ENCODE peak calls at places on chromosome 14, in four cellular contexts. Q, N, X and D are unnamed samples.

GRCh38 chr14:75344396-75344795 is 65.8 kb downstream of the FOS start:
- DNase-seq in X (no peak), Q (no peak), N (no peak), D (no peak)

GRCh38 chr14:89246290-89246689 is 170.7 kb downstream of the FOXN3 start:
- DNase-seq in X (no peak), N (no peak), Q (no peak), D (no peak)

GRCh38 chr14:106831322-106831720 is 1304.9 kb downstream of the TMEM121 start:
- DNase-seq in Q (peak; percentile 91), X (peak; percentile 59), N (no peak), D (peak; percentile 66)

GRCh38 chr14:89117017-89117416 is 292.6 kb downstream of the TTC8 start:
- DNase-seq in Q (no peak), N (no peak), X (no peak), D (no peak)

GRCh38 chr14:74584966-74585365 is 27.1 kb downstream of the LTBP2 start:
- DNase-seq in X (no peak), Q (no peak), N (peak; percentile 7), D (no peak)

GRCh38 chr14:31505411-31505810 is 17.6 kb upstream of the GPR33 start:
- DNase-seq in N (no peak), X (no peak), Q (no peak), D (no peak)

GRCh38 chr14:92105845-92106094 is 612 bp downstream of the ATXN3 start:
- DNase-seq in N (peak; percentile 78), X (peak; percentile 78), Q (peak; percentile 43), D (peak; percentile 38)

GRCh38 chr14:45946251-45946650 is 693.2 kb upstream of the MIS18BP1 start:
- DNase-seq in X (no peak), N (no peak), Q (no peak), D (no peak)

GRCh38 chr14:37594238-37594915 is 672 bp downstream of the FOXA1 start:
- DNase-seq in N (no peak), Q (peak; percentile 1), X (peak; percentile 93), D (no peak)

GRCh38 chr14:106844608-106845285 is 1318.4 kb downstream of the TMEM121 start:
- DNase-seq in X (no peak), Q (peak; percentile 82), N (peak; percentile 85), D (peak; percentile 79)

GRCh38 chr14:77158175-77158908 is 16.8 kb upstream of the ZDHHC22 start:
- DNase-seq in Q (no peak), N (peak; percentile 74), X (peak; percentile 84), D (no peak)

GRCh38 chr14:67962215-67962644 is 142.7 kb downstream of the RAD51B start:
- DNase-seq in X (no peak), Q (peak; percentile 80), N (no peak), D (peak; percentile 65)

GRCh38 chr14:58166005-58166983 is 14.3 kb upstream of the ARMH4 start:
- DNase-seq in X (peak; percentile 96), Q (peak; percentile 74), N (peak; percentile 90), D (peak; percentile 63)

GRCh38 chr14:50926851-50927386 is 17.4 kb downstream of the PYGL start:
- DNase-seq in N (no peak), X (no peak), Q (no peak), D (no peak)

GRCh38 chr14:72643317-72643801 is 250.5 kb downstream of the DPF3 start:
- DNase-seq in X (no peak), Q (no peak), N (peak; percentile 65), D (no peak)

GRCh38 chr14:49550284-49551184 is 35.6 kb downstream of the RPS29 start:
- DNase-seq in N (no peak), X (no peak), Q (peak; percentile 7), D (no peak)
- TF ChIP-seq CTCF in N (no peak), X (peak; percentile 71), Q (peak; percentile 57), D (no peak)

GRCh38 chr14:100106260-100106659 is 41.0 kb downstream of the EVL start:
- DNase-seq in N (no peak), Q (no peak), X (no peak), D (no peak)
- TF ChIP-seq CTCF in N (no peak), Q (no peak), X (peak; percentile 38), D (no peak)

GRCh38 chr14:105472496-105472991 is 2.1 kb upstream of the CRIP2 start:
- DNase-seq in Q (no peak), X (no peak), N (peak; percentile 88), D (no peak)
- TF ChIP-seq CTCF in Q (no peak), X (peak; percentile 14), N (no peak), D (no peak)

GRCh38 chr14:39956372-39956771 is 524.1 kb upstream of the FBXO33 start:
- DNase-seq in Q (peak; percentile 29), N (no peak), X (no peak), D (no peak)
- TF ChIP-seq CTCF in Q (peak; percentile 70), N (no peak), X (peak; percentile 41), D (peak; percentile 16)

GRCh38 chr14:55754471-55754870 is 174.5 kb downstream of the KTN1 start:
- DNase-seq in X (no peak), N (no peak), Q (no peak), D (no peak)

GRCh38 chr14:55752580-55753365 is 172.8 kb downstream of the KTN1 start:
- DNase-seq in Q (no peak), N (no peak), X (no peak), D (no peak)

GRCh38 chr14:55754871-55755270 is 174.9 kb downstream of the KTN1 start:
- DNase-seq in N (no peak), Q (no peak), X (no peak), D (no peak)

GRCh38 chr14:55756078-55756477 is 176.1 kb downstream of the KTN1 start:
- DNase-seq in Q (no peak), X (no peak), N (no peak), D (no peak)

GRCh38 chr14:55756563-55756962 is 176.6 kb downstream of the KTN1 start:
- DNase-seq in X (no peak), N (no peak), Q (no peak), D (no peak)
- TF ChIP-seq CTCF in X (no peak), N (no peak), Q (no peak), D (no peak)

GRCh38 chr14:86510503-86510902 is 980.6 kb downstream of the FLRT2 start:
- DNase-seq in N (no peak), Q (no peak), X (no peak), D (no peak)

GRCh38 chr14:86513056-86513455 is 983.1 kb downstream of the FLRT2 start:
- DNase-seq in Q (no peak), X (no peak), N (no peak), D (no peak)

GRCh38 chr14:86513564-86513963 is 983.6 kb downstream of the FLRT2 start:
- DNase-seq in X (no peak), N (no peak), Q (no peak), D (no peak)

GRCh38 chr14:86521032-86521730 is 991.2 kb downstream of the FLRT2 start:
- DNase-seq in Q (no peak), X (no peak), N (no peak), D (no peak)

DNA sequence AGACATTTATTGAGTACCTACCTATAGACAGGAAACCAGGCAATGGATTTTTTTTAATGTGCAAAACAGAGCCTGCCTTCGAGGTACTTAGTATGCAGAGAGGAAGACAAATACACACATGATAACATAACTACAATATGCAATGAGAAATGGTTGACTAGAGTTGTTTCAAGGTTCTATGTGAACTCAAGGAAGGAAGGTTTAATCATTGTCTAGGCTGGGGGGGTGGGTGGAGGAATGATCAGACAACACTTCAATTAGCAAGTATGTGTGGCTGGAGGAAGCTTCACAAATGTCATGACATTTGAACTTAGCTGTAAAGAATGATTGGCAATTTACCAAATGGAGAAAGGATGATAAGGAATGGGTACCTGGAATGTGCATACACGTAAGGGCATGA is 985.3 kb downstream of the FLRT2 start:
- DNase-seq in N (no peak), X (no peak), Q (no peak), D (no peak)
- TF ChIP-seq CTCF in N (no peak), X (no peak), Q (no peak), D (no peak)

DNA sequence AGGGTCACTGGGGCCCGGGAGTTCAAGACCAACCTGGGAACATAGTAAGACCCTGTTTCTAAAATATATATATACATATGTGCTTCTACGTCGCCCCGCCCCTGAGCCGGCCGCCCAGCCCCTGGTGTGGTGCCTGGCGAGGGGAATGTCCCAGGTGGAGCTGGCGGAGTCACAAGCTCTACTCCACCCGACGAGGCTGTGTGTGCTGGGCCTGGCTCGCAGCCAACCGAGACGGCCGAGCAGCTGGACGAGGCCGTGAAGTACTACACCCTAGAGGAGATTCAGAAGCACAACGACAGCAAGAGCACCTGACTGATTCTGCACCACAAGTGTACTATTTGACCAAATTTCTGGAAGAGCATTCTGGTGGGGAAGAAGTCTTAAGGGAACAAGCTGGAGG is 22.1 kb upstream of the ITPK1 start:
- DNase-seq in Q (peak; percentile 24), N (peak; percentile 77), X (peak; percentile 52), D (no peak)
- TF ChIP-seq CTCF in Q (no peak), N (no peak), X (peak; percentile 38), D (no peak)

GRCh38 chr14:94307410-94307992 is 14.4 kb upstream of the SERPINA10 start:
- DNase-seq in Q (no peak), N (no peak), X (no peak), D (no peak)
- TF ChIP-seq CTCF in Q (peak; percentile 69), N (no peak), X (peak; percentile 85), D (no peak)

GRCh38 chr14:90509403-90509802 is 112.6 kb downstream of the CALM1 start:
- DNase-seq in N (no peak), X (no peak), Q (no peak), D (no peak)
- TF ChIP-seq CTCF in N (no peak), X (peak; percentile 52), Q (no peak), D (no peak)